ENCODE peak calls at places on chromosomes 11 and 22, in four cellular contexts. D is H1, P is HepG2, M is K562. Q is an unnamed sample.
A peak's percentile ranks its signal among the peaks of the same experiment; 100 is the strongest.

GRCh38 chr11:64925536-64926449 is 1.3 kb downstream of the PPP2R5B start:
- DNase-seq in D (no peak), P (no peak), M (no peak), Q (no peak)

GRCh38 chr11:64060861-64061444 is 25.2 kb downstream of the FLRT1 start:
- DNase-seq in D (no peak), P (no peak), M (peak; percentile 95), Q (no peak)

GRCh38 chr22:23215294-23216204 is 35.2 kb downstream of the BCR start:
- DNase-seq in D (no peak), P (no peak), M (peak; percentile 58), Q (no peak)

GRCh38 chr11:2142762-2143202 is 3.6 kb upstream of the IGF2 start:
- DNase-seq in D (no peak), P (no peak), M (no peak), Q (peak; percentile 8)

GRCh38 chr11:48354013-48354412 is 12.3 kb downstream of the OR4C5 start:
- DNase-seq in D (no peak), P (no peak), M (no peak), Q (no peak)

GRCh38 chr11:72974487-72975205 is 160.4 kb downstream of the ATG16L2 start:
- DNase-seq in D (no peak), P (no peak), M (no peak), Q (no peak)

GRCh38 chr11:114280696-114281095 is 15.5 kb upstream of the NNMT start:
- DNase-seq in D (peak; percentile 85), P (peak; percentile 46), M (peak; percentile 80), Q (no peak)

GRCh38 chr22:47156352-47157092 is 394.1 kb downstream of the TBC1D22A start:
- DNase-seq in D (no peak), P (no peak), M (no peak), Q (no peak)

GRCh38 chr11:75152651-75153553 is 2.0 kb downstream of the SLCO2B1 start:
- DNase-seq in D (no peak), P (no peak), M (no peak), Q (no peak)

GRCh38 chr11:129067454-129067853 is 124.7 kb downstream of the ARHGAP32 start:
- DNase-seq in D (no peak), P (no peak), M (no peak), Q (no peak)

GRCh38 chr22:50282361-50283144 is 12.4 kb upstream of the MAPK11 start:
- DNase-seq in D (no peak), P (no peak), M (no peak), Q (no peak)

GRCh38 chr11:30760341-30760740 is 174.2 kb upstream of the MPPED2 start:
- DNase-seq in D (no peak), P (no peak), M (no peak), Q (no peak)

GRCh38 chr11:25535462-25535861 is 796.5 kb upstream of the ANO3 start:
- DNase-seq in D (no peak), P (no peak), M (no peak), Q (no peak)

GRCh38 chr11:89491141-89491690 is at the start of gene NOX4:
- DNase-seq in D (no peak), P (no peak), M (no peak), Q (no peak)

GRCh38 chr11:115338476-115338875 is 165.7 kb downstream of the CADM1 start:
- DNase-seq in D (no peak), P (no peak), M (no peak), Q (no peak)

GRCh38 chr11:12737024-12737423 is 62.8 kb downstream of the TEAD1 start:
- DNase-seq in D (no peak), P (no peak), M (peak; percentile 25), Q (no peak)

GRCh38 chr11:67022961-67023956 is at the start of gene SYT12:
- DNase-seq in D (no peak), P (no peak), M (no peak), Q (no peak)

GRCh38 chr22:35842954-35843353 is 125.3 kb downstream of the APOL5 start:
- DNase-seq in D (no peak), P (peak; percentile 61), M (peak; percentile 11), Q (no peak)

GRCh38 chr11:72848846-72849466 is 34.7 kb downstream of the ATG16L2 start:
- DNase-seq in D (no peak), P (peak; percentile 29), M (no peak), Q (no peak)

GRCh38 chr11:479311-479710 is 27.7 kb downstream of the RNH1 start:
- DNase-seq in D (no peak), P (no peak), M (no peak), Q (no peak)

GRCh38 chr11:45025716-45026492 is 75.2 kb upstream of the TP53I11 start:
- DNase-seq in D (no peak), P (peak; percentile 16), M (no peak), Q (no peak)

DNA sequence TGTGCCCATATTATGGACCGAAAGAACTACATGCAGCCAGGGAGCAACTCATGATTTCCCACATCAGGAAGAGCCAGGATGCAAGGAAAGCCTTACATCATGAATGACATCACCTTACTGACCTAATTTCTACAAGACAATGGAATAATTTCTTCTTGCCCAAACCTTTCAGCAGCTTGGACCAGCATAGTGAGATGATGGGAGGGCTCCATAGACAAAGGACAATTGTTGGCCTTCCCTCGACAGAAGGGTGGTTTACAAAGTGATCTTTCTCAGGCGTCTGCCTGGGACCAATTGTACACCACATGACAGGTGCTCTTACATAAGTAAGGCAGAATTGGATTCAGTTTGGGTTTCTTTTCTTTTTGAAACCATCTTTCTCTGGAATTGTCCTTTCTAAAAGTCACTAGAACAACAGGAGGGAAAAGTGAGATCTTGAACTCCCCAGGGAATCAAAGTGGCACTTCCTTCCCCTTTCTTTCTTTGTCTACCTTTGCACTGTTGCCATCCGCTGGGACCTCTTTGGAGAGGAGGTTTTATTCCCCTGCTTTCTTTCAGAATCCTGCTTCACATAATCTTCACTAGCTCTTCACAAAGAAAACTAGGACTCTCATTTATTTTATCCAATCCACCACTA is 51.7 kb upstream of the PAK1 start:
- DNase-seq in D (no peak), P (no peak), M (no peak), Q (no peak)
- TF ChIP-seq CEBPB in D (no peak), P (no peak), M (no peak), Q (no peak)

GRCh38 chr22:20117656-20118571 is 888 bp upstream of the TRMT2A start:
- DNase-seq in D (no peak), P (no peak), M (peak; percentile 98), Q (no peak)
- TF ChIP-seq CBX5 in D (no peak), P (no peak), M (no peak), Q (no peak)

GRCh38 chr11:82225502-82225901 is 508.2 kb downstream of the FAM181B start:
- DNase-seq in D (no peak), P (no peak), M (no peak), Q (no peak)

GRCh38 chr11:82225930-82226329 is 507.7 kb downstream of the FAM181B start:
- DNase-seq in D (no peak), P (no peak), M (no peak), Q (no peak)

GRCh38 chr11:82233211-82233610 is 500.5 kb downstream of the FAM181B start:
- DNase-seq in D (no peak), P (no peak), M (no peak), Q (no peak)

GRCh38 chr11:82234256-82234655 is 499.4 kb downstream of the FAM181B start:
- DNase-seq in D (no peak), P (no peak), M (no peak), Q (no peak)

GRCh38 chr11:82229346-82229745 is 504.3 kb downstream of the FAM181B start:
- DNase-seq in D (no peak), P (peak; percentile 12), M (no peak), Q (no peak)
- TF ChIP-seq CEBPB in D (no peak), P (no peak), M (no peak), Q (no peak)

GRCh38 chr22:22196018-22196533 is 48.5 kb upstream of the VPREB1 start:
- DNase-seq in D (no peak), P (no peak), M (no peak), Q (no peak)

GRCh38 chr22:22194931-22195264 is 49.7 kb upstream of the VPREB1 start:
- DNase-seq in D (no peak), P (no peak), M (no peak), Q (no peak)

GRCh38 chr22:22193923-22194322 is 50.7 kb upstream of the VPREB1 start:
- DNase-seq in D (no peak), P (no peak), M (no peak), Q (no peak)

GRCh38 chr22:22196833-22197477 is 47.6 kb upstream of the VPREB1 start:
- DNase-seq in D (no peak), P (no peak), M (no peak), Q (no peak)

GRCh38 chr22:22195265-22196017 is 49.1 kb upstream of the VPREB1 start:
- DNase-seq in D (peak; percentile 64), P (peak; percentile 83), M (peak; percentile 100), Q (peak; percentile 91)
- TF ChIP-seq CBX5 in D (no peak), P (no peak), M (no peak), Q (no peak)

DNA sequence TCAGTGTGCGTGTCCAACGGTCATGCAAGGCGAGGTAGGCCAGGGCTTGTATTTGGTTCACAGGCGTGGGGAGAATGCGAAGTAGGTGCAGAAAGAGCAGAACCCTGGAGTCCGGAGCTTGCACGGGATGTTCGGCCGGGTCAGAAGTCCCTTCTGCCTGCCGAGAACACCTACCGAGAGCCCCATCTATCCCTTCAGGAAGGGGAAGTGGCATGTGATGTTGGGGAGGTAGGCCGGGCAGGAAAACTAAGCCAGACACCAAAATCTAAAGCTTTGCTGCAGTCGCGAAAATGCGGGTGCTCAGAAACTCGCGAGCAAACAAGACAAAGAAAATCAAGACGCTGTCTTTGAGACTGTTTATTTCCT is 435 bp upstream of the TAF6L start:
- DNase-seq in D (no peak), P (peak; percentile 24), M (peak; percentile 10), Q (no peak)
- TF ChIP-seq CEBPB in D (no peak), P (no peak), M (no peak), Q (no peak)

GRCh38 chr11:109971184-109971523 is 122.0 kb upstream of the ZC3H12C start:
- DNase-seq in D (no peak), P (no peak), M (no peak), Q (no peak)
- TF ChIP-seq CBX5 in D (no peak), P (no peak), M (no peak), Q (no peak)

GRCh38 chr11:60905551-60906113 is 753 bp downstream of the PRPF19 start:
- DNase-seq in D (no peak), P (peak; percentile 36), M (no peak), Q (no peak)
- TF ChIP-seq CEBPB in D (no peak), P (no peak), M (no peak), Q (no peak)

DNA sequence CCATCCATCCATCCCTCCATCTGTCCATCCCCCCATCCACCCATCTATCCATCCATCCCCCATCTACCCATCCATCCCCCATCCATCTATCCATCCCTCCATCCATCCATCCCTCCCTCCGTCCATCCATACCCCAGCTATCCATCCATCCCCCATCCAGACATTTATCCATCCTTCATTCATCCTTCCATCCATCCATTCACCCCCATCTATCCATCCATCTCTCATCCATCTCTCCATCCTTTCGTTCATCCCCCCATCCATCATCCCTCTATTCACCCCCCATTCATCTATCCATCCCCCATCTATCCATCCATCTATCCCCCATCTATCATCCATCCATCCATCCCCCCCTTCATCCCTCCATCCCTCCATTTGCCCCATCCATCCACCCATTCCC is 97.5 kb downstream of the MPPED1 start:
- DNase-seq in D (no peak), P (no peak), M (no peak), Q (no peak)
- TF ChIP-seq CBX5 in D (no peak), P (no peak), M (no peak), Q (no peak)

DNA sequence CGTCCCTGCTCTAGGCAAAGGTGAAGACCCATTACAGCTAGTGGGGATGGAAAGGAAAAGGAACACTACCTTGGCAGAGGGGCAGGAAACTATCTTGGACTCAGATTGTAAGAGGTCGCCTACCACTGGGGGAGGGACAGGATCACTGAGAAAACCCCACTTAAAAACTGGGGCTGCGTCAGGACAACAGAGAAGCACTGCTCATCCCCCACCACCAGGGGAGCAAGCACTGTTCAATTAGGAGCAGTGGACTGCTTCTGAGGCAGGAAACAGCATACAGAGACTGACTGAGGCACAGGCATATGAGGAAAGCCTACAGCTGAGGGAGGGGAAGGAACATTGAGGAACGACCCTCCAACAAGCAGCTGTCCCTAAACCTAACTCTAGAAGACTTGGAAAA is 20.8 kb upstream of the DLAT start:
- DNase-seq in D (no peak), P (peak; percentile 15), M (peak; percentile 36), Q (no peak)
- TF ChIP-seq CEBPB in D (no peak), P (no peak), M (no peak), Q (no peak)